ENCODE peak calls at places on chromosomes 6 and 20, in four cellular contexts. One of them, this sample, is unnamed.

GRCh38 chr20:36017034-36017951 is 48.9 kb downstream of the CNBD2 start:
- DNase-seq in WTC11: no peak
- DNase-seq in HEK293T: no peak
- DNase-seq in K562: no peak
- DNase-seq in this sample: no peak

GRCh38 chr20:51610111-51610510 is 67.6 kb upstream of the NFATC2 start:
- DNase-seq in WTC11: no peak
- DNase-seq in HEK293T: no peak
- DNase-seq in K562: no peak
- DNase-seq in this sample: no peak

GRCh38 chr20:41437836-41438235 is 71.2 kb upstream of the EMILIN3 start:
- DNase-seq in WTC11: no peak
- DNase-seq in HEK293T: no peak
- DNase-seq in K562: no peak
- DNase-seq in this sample: no peak

GRCh38 chr6:108921547-108922331 is 73.5 kb downstream of the ARMC2 start:
- DNase-seq in WTC11: no peak
- DNase-seq in HEK293T: no peak
- DNase-seq in K562: no peak
- DNase-seq in this sample: no peak

GRCh38 chr6:45651301-45651700 is 273.6 kb upstream of the SUPT3H start:
- DNase-seq in WTC11: no peak
- DNase-seq in HEK293T: no peak
- DNase-seq in K562: no peak
- DNase-seq in this sample: no peak

GRCh38 chr20:58868795-58869194 is 16.3 kb downstream of the GNAS start:
- DNase-seq in WTC11: no peak
- DNase-seq in HEK293T: no peak
- DNase-seq in K562: no peak
- DNase-seq in this sample: no peak

GRCh38 chr20:49929142-49929494 is 7.1 kb upstream of the RNF114 start:
- DNase-seq in WTC11: no peak
- DNase-seq in HEK293T: no peak
- DNase-seq in K562: no peak
- DNase-seq in this sample: no peak

GRCh38 chr20:59728722-59729430 is 124.5 kb downstream of the PHACTR3 start:
- DNase-seq in WTC11: no peak
- DNase-seq in HEK293T: no peak
- DNase-seq in K562: no peak
- DNase-seq in this sample: no peak

GRCh38 chr6:24329022-24329421 is 28.8 kb downstream of the DCDC2 start:
- DNase-seq in WTC11: no peak
- DNase-seq in HEK293T: no peak
- DNase-seq in K562: no peak
- DNase-seq in this sample: no peak

DNA sequence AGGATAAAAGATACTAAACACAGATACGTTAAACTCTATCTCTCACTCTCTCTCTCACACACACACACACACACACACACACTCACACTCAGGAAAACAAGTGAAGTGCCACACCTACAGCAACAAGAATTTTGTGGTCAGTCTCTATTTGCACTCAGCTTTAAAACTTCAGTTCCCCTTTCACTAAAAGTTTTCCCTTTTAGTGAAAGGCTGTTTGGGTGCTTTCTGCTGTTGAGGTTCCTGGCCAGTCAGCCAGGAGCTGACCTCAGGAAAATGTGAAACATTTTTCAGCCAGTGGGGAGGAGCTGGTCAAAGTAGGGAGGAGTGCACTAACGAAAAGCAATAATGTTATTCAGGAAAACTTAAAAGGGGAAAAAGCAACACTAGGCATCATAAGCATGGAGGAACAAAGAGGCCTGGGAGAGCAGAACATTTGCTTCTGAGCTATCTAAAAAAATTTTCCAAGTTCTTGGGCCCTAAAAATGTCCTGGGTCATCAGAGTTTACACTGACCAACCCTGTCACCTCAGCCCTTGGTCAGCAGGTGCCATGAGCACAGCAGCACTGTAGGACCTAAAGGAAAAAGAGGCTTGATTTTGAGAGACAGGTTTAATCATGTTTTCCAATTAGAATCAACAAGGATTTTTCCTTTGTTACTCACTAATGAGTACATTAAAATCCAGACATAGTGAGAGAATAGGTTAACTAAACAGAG is 30.7 kb upstream of the NT5E start:
- DNase-seq in WTC11: no peak
- DNase-seq in HEK293T: no peak
- DNase-seq in K562: no peak
- DNase-seq in this sample: no peak
- TF ChIP-seq ELF4 in WTC11: no peak
- TF ChIP-seq ELF4 in HEK293T: no peak
- TF ChIP-seq ELF4 in K562: no peak
- TF ChIP-seq ELF4 in this sample: no peak

GRCh38 chr6:114342086-114342825 is 567 bp downstream of the HS3ST5 start:
- DNase-seq in WTC11: peak
- DNase-seq in HEK293T: peak
- DNase-seq in K562: no peak
- DNase-seq in this sample: no peak
- TF ChIP-seq ELF4 in WTC11: no peak
- TF ChIP-seq ELF4 in HEK293T: no peak
- TF ChIP-seq ELF4 in K562: no peak
- TF ChIP-seq ELF4 in this sample: no peak

GRCh38 chr6:31441368-31442267 is 38.2 kb downstream of the MICA start:
- DNase-seq in WTC11: peak
- DNase-seq in HEK293T: peak
- DNase-seq in K562: peak
- DNase-seq in this sample: peak
- TF ChIP-seq ELF4 in WTC11: no peak
- TF ChIP-seq ELF4 in HEK293T: no peak
- TF ChIP-seq ELF4 in K562: no peak
- TF ChIP-seq ELF4 in this sample: no peak

DNA sequence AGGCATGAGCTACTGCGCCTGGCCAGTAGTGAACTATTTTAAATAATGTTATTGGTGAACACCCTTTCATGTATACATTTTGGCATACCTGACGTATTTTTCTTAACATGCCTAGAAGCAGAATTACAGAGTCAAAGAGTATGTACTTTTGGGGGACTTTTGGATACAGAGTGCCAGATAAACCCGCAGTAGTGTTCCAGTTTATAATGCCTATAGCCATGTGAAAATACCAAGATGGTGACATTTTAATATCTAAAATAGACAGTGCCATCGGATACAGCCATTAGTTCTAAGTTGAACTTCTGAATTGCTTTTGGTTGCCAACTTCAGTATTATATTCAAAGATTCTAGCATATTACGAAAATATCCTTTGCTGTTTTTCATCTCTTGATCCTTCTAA is 20.3 kb downstream of the TM9SF4 start:
- DNase-seq in WTC11: no peak
- DNase-seq in HEK293T: no peak
- DNase-seq in K562: no peak
- DNase-seq in this sample: no peak
- TF ChIP-seq ELF4 in WTC11: no peak
- TF ChIP-seq ELF4 in HEK293T: no peak
- TF ChIP-seq ELF4 in K562: no peak
- TF ChIP-seq ELF4 in this sample: no peak

GRCh38 chr6:132725471-132725870 is 11.6 kb upstream of the VNN1 start:
- DNase-seq in WTC11: no peak
- DNase-seq in HEK293T: no peak
- DNase-seq in K562: no peak
- DNase-seq in this sample: no peak
- TF ChIP-seq ELF4 in WTC11: no peak
- TF ChIP-seq ELF4 in HEK293T: no peak
- TF ChIP-seq ELF4 in K562: no peak
- TF ChIP-seq ELF4 in this sample: no peak

DNA sequence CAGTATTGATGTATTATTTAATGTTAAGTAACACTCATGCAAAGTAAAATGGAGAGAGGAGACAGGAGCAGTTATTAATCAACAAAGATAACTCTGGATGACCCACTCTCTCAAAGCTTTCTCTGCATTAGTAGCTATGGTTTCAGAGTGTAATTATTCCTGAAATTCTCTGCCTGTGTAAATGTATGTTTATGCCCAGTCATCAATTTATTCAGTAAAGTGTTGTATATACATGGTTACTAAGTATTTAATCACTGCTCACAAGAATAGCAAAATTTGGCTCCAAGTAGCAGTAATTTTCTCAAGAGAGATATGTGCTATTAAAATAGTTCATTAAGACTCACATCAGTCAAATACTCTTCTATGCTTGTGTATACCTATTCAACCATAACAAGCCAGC is 54.1 kb upstream of the RAB32 start:
- DNase-seq in WTC11: no peak
- DNase-seq in HEK293T: no peak
- DNase-seq in K562: no peak
- DNase-seq in this sample: no peak
- TF ChIP-seq ELF4 in WTC11: no peak
- TF ChIP-seq ELF4 in HEK293T: no peak
- TF ChIP-seq ELF4 in K562: no peak
- TF ChIP-seq ELF4 in this sample: no peak

GRCh38 chr6:131053546-131054240 is 9.4 kb downstream of the EPB41L2 start:
- DNase-seq in WTC11: no peak
- DNase-seq in HEK293T: no peak
- DNase-seq in K562: no peak
- DNase-seq in this sample: no peak
- TF ChIP-seq ELF4 in WTC11: no peak
- TF ChIP-seq ELF4 in HEK293T: no peak
- TF ChIP-seq ELF4 in K562: no peak
- TF ChIP-seq ELF4 in this sample: no peak

DNA sequence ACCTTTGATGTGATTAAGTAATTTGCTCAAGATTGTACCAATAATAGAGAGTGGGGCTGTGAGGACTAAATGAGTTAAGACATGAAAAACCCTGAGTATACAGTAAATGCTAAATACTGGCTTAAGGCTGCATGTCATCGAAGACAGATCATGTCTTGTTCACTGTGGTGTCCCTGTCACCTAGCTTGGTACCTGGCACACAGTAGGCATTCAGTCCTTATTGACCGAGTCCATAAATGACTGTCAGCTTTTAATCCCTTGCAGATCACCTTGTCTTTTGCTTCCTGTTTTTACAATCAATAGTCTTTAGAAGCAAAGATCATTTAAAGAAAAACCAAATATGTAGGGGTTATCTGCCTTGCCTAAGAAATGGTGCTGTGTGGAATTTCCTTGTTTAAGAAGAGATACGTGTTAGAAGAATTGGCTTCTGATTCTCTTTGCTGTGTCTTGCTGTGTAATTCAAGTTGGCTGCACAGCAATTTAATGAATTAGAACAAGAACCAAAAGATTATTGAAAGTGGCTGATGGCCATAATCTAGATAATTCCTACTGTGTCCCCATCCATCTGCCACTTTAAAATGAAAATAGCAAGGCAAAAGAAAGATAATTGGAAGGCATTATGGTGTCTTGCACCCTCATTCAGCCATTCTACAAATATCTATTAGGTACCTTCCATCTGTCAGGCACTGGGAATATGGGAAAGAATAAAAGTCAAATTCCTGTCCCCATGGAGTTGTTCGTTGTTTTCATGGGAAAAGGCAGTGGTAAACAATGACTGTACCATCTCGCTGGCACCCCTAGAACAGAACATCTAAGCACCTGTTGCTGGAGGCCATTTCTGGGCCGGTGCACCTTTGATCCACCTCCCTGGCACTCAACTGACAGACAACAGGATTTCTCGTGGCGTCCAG is 12.4 kb upstream of the MAPK13 start:
- DNase-seq in WTC11: no peak
- DNase-seq in HEK293T: no peak
- DNase-seq in K562: no peak
- DNase-seq in this sample: no peak
- TF ChIP-seq ELF4 in WTC11: no peak
- TF ChIP-seq ELF4 in HEK293T: no peak
- TF ChIP-seq ELF4 in K562: no peak
- TF ChIP-seq ELF4 in this sample: no peak

GRCh38 chr6:148657053-148657452 is 89.8 kb upstream of the UST start:
- DNase-seq in WTC11: no peak
- DNase-seq in HEK293T: no peak
- DNase-seq in K562: no peak
- DNase-seq in this sample: no peak
- TF ChIP-seq ELF4 in WTC11: no peak
- TF ChIP-seq ELF4 in HEK293T: no peak
- TF ChIP-seq ELF4 in K562: no peak
- TF ChIP-seq ELF4 in this sample: no peak

GRCh38 chr20:17796096-17796563 is 96.4 kb downstream of the BANF2 start:
- DNase-seq in WTC11: no peak
- DNase-seq in HEK293T: no peak
- DNase-seq in K562: no peak
- DNase-seq in this sample: peak

GRCh38 chr20:17798601-17799000 is 98.8 kb downstream of the BANF2 start:
- DNase-seq in WTC11: no peak
- DNase-seq in HEK293T: no peak
- DNase-seq in K562: no peak
- DNase-seq in this sample: no peak

GRCh38 chr20:17795449-17796095 is 95.8 kb downstream of the BANF2 start:
- DNase-seq in WTC11: no peak
- DNase-seq in HEK293T: no peak
- DNase-seq in K562: no peak
- DNase-seq in this sample: no peak

GRCh38 chr20:17797579-17797978 is 97.8 kb downstream of the BANF2 start:
- DNase-seq in WTC11: no peak
- DNase-seq in HEK293T: no peak
- DNase-seq in K562: no peak
- DNase-seq in this sample: no peak

DNA sequence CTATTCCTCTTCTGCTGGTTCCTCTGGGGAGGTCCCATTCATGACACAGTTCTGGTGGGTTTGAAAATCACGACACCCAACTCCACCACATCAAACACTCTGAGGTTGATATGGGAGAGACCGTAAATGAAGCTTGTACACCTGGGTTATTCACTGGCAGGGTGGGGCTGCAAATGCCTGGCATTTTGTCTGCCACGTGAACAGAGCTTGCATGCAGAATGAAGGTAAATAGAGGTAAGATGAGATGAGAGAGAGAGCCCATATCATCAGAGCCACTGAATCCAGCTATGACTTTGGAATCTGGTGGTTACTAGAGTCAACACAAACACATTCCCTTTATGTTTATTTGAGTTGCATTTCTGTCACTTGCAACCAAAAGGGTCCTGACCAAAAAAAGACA is 97.4 kb downstream of the BANF2 start:
- DNase-seq in WTC11: no peak
- DNase-seq in HEK293T: no peak
- DNase-seq in K562: no peak
- DNase-seq in this sample: peak
- TF ChIP-seq ELF4 in WTC11: no peak
- TF ChIP-seq ELF4 in HEK293T: no peak
- TF ChIP-seq ELF4 in K562: no peak
- TF ChIP-seq ELF4 in this sample: no peak

This sample was measured in HepG2.